ENCODE peak calls at places on chromosomes 7 and 10, in ten cellular contexts. E, D, V, S, J, Y, W, P, H and R are unnamed samples.

GRCh38 chr7:100208911-100209408 is 10.8 kb upstream of the PVRIG start:
- DNase-seq in P (no peak), S (no peak), J (no peak), V (no peak), Y (no peak), E (no peak), H (no peak), W (no peak), D (no peak), R (no peak)

GRCh38 chr7:28329616-28330373 is 82.5 kb upstream of the CREB5 start:
- DNase-seq in P (peak), E (no peak), H (no peak), V (no peak), W (no peak), J (no peak), Y (no peak), S (no peak), D (no peak), R (no peak)

GRCh38 chr10:114163062-114163861 is 10.7 kb downstream of the CCDC186 start:
- DNase-seq in H (no peak), D (peak), S (no peak), E (no peak), V (no peak), W (no peak), J (no peak), P (peak), Y (no peak), R (no peak)

GRCh38 chr10:103967433-103968142 is 648 bp downstream of the SLK start:
- DNase-seq in P (peak), D (peak), Y (no peak), J (peak), W (no peak), E (peak), V (peak), S (no peak), H (no peak), R (no peak)

GRCh38 chr10:42482411-42482810 is 156.0 kb downstream of the ZNF33B start:
- DNase-seq in P (peak), E (no peak), J (no peak), D (peak), H (no peak), V (no peak), S (no peak), Y (no peak), W (no peak), R (no peak)

GRCh38 chr7:918118-918425 is 36.4 kb downstream of the ADAP1 start:
- DNase-seq in P (no peak), Y (no peak), V (no peak), W (no peak), E (no peak), S (peak), D (no peak), H (no peak), J (peak), R (no peak)

GRCh38 chr10:30185916-30186315 is 126.5 kb upstream of the JCAD start:
- DNase-seq in Y (no peak), W (no peak), J (no peak), V (peak), D (peak), E (no peak), H (no peak), P (peak), S (no peak), R (no peak)

GRCh38 chr10:100007239-100008141 is 2.3 kb downstream of the DNMBP start:
- DNase-seq in Y (no peak), W (no peak), J (no peak), P (peak), S (no peak), V (peak), D (no peak), H (no peak), E (no peak), R (no peak)

GRCh38 chr7:24964177-24964576 is 15.8 kb downstream of the OSBPL3 start:
- DNase-seq in S (no peak), W (no peak), P (peak), J (no peak), V (no peak), D (no peak), Y (no peak), E (no peak), H (no peak), R (no peak)

GRCh38 chr7:141460781-141461715 is 90.2 kb upstream of the AGK start:
- DNase-seq in V (peak), E (no peak), D (no peak), J (no peak), P (no peak), H (no peak), Y (no peak), S (no peak), W (no peak), R (no peak)

GRCh38 chr7:45186261-45186813 is 28.7 kb downstream of the RAMP3 start:
- DNase-seq in D (no peak), S (peak), H (no peak), V (peak), W (no peak), J (no peak), E (no peak), Y (no peak), P (no peak), R (no peak)

GRCh38 chr10:30186371-30186875 is 127.0 kb upstream of the JCAD start:
- DNase-seq in D (peak), S (no peak), W (no peak), Y (no peak), J (no peak), P (peak), V (peak), H (no peak), E (no peak), R (no peak)

GRCh38 chr10:114389429-114389828 is 14.9 kb downstream of the AFAP1L2 start:
- DNase-seq in P (no peak), H (no peak), D (no peak), Y (no peak), J (no peak), S (no peak), V (no peak), W (no peak), E (no peak), R (no peak)

GRCh38 chr7:26684447-26684846 is 179.9 kb downstream of the SKAP2 start:
- DNase-seq in E (no peak), J (no peak), Y (no peak), P (no peak), W (no peak), V (no peak), D (no peak), S (no peak), H (no peak), R (no peak)

GRCh38 chr10:14954001-14954770 is at the start of gene DCLRE1C:
- DNase-seq in S (peak), V (peak), J (peak), E (peak), P (peak), W (peak), H (peak), D (peak), Y (peak), R (peak)

GRCh38 chr10:62244785-62245595 is 23.7 kb downstream of the RTKN2 start:
- DNase-seq in H (peak), V (no peak), E (peak), Y (no peak), S (no peak), D (peak), P (peak), J (peak), W (no peak), R (peak)

GRCh38 chr7:4845740-4846142 is 16.1 kb downstream of the PAPOLB start:
- DNase-seq in P (peak), W (no peak), J (peak), V (no peak), E (peak), D (no peak), Y (no peak), H (peak), S (peak), R (no peak)

GRCh38 chr7:491958-492713 is 27.5 kb downstream of the PDGFA start:
- DNase-seq in V (no peak), H (no peak), Y (no peak), S (no peak), E (no peak), J (no peak), D (no peak), P (no peak), W (no peak), R (no peak)

GRCh38 chr10:99685232-99686041 is 26.1 kb downstream of the ENTPD7 start:
- DNase-seq in J (no peak), P (peak), Y (no peak), H (no peak), D (peak), V (no peak), S (no peak), E (peak), W (no peak), R (no peak)

GRCh38 chr7:32279500-32279899 is 209.3 kb upstream of the PDE1C start:
- DNase-seq in P (no peak), E (no peak), J (no peak), V (no peak), W (no peak), H (no peak), Y (no peak), S (no peak), D (no peak), R (no peak)

GRCh38 chr10:3803295-3803883 is 18.4 kb upstream of the KLF6 start:
- DNase-seq in W (no peak), D (no peak), E (peak), Y (no peak), S (no peak), P (peak), H (no peak), V (no peak), J (no peak), R (no peak)

GRCh38 chr7:44083796-44084195 is 1.5 kb upstream of the POLM start:
- DNase-seq in D (no peak), W (no peak), Y (no peak), P (no peak), J (no peak), E (no peak), V (no peak), H (no peak), S (no peak), R (no peak)

GRCh38 chr7:27191081-27191715 is 6.2 kb upstream of the HOXA11 start:
- DNase-seq in V (no peak), P (no peak), Y (no peak), D (no peak), E (no peak), J (no peak), S (peak), W (no peak), H (no peak), R (no peak)

GRCh38 chr10:90751107-90751997 is 106.5 kb downstream of the HTR7 start:
- DNase-seq in E (peak), V (peak), H (no peak), P (peak), W (no peak), D (peak), J (peak), S (no peak), Y (no peak), R (no peak)

GRCh38 chr7:105429746-105430612 is 41.3 kb upstream of the SRPK2 start:
- DNase-seq in P (peak), H (peak), E (peak), W (peak), S (no peak), V (no peak), D (peak), Y (no peak), J (no peak), R (peak)

GRCh38 chr10:28280652-28281051 is 22.2 kb downstream of the MPP7 start:
- DNase-seq in J (no peak), H (no peak), V (peak), P (peak), W (no peak), S (no peak), Y (no peak), E (no peak), D (peak), R (no peak)

GRCh38 chr10:8316284-8316683 is 261.8 kb downstream of the GATA3 start:
- DNase-seq in W (no peak), V (no peak), S (no peak), D (no peak), H (no peak), Y (no peak), J (no peak), P (no peak), E (no peak), R (no peak)

GRCh38 chr7:836429-836828 is 4.2 kb downstream of the SUN1 start:
- DNase-seq in W (no peak), P (peak), D (peak), H (no peak), S (no peak), E (no peak), Y (no peak), V (peak), J (no peak), R (no peak)

GRCh38 chr7:70812511-70812910 is 319.4 kb upstream of the GALNT17 start:
- DNase-seq in W (no peak), V (no peak), H (no peak), D (no peak), Y (no peak), E (no peak), S (no peak), P (no peak), J (no peak), R (no peak)

GRCh38 chr10:53403688-53404087 is 631.1 kb upstream of the MBL2 start:
- DNase-seq in V (no peak), S (peak), Y (no peak), H (no peak), D (no peak), P (no peak), E (no peak), J (no peak), W (no peak), R (no peak)

GRCh38 chr7:49174396-49174795 is 250.0 kb downstream of the CDC14C start:
- DNase-seq in E (no peak), Y (no peak), H (no peak), D (no peak), P (no peak), J (no peak), W (no peak), V (peak), S (no peak), R (no peak)

GRCh38 chr7:95396136-95397032 is at the start of gene PON3:
- DNase-seq in H (peak), J (no peak), P (no peak), E (no peak), S (no peak), Y (peak), V (peak), W (no peak), D (no peak), R (no peak)

GRCh38 chr10:106560925-106561640 is 603.4 kb downstream of the SORCS1 start:
- DNase-seq in Y (no peak), P (peak), J (no peak), W (no peak), S (no peak), E (no peak), D (peak), H (no peak), V (no peak), R (no peak)